ENCODE peak calls at places on chromosomes 5 and 9, in seven cellular contexts. K is brain microvascular endothelial cell, W is colonic mucosa, A is GM20000, Y is upper lobe of left lung, G is pancreas, U is fibroblast of villous mesenchyme. V is an unnamed sample.

GRCh38 chr5:42879267-42879666 is 67.6 kb upstream of the SELENOP start:
- DNase-seq in G (no peak), Y (no peak), A (no peak), U (no peak), W (peak; percentile 71), K (no peak), V (no peak)

GRCh38 chr5:58335518-58335917 is 124.4 kb downstream of the PLK2 start:
- DNase-seq in A (no peak), K (no peak), W (no peak), Y (no peak), U (peak; percentile 10), G (no peak), V (no peak)

GRCh38 chr5:135386886-135387628 is 12.0 kb downstream of the MACROH2A1 start:
- DNase-seq in W (peak; percentile 82), Y (peak; percentile 77), G (no peak), A (no peak), K (peak; percentile 89), U (peak; percentile 94), V (peak; percentile 94)

GRCh38 chr5:16897284-16897704 is 38.8 kb downstream of the MYO10 start:
- DNase-seq in W (no peak), U (peak; percentile 95), Y (no peak), A (no peak), K (peak; percentile 70), G (no peak), V (peak; percentile 60)

GRCh38 chr5:125700380-125700856 is 722.8 kb upstream of the GRAMD2B start:
- DNase-seq in A (no peak), G (no peak), W (peak; percentile 44), U (peak; percentile 58), Y (peak; percentile 22), K (no peak), V (peak; percentile 3)

GRCh38 chr5:34691326-34691725 is 35.2 kb downstream of the RAI14 start:
- DNase-seq in U (no peak), A (no peak), K (no peak), Y (no peak), W (no peak), G (no peak), V (peak; percentile 75)

GRCh38 chr9:3271581-3271980 is 254.2 kb downstream of the RFX3 start:
- DNase-seq in U (no peak), G (no peak), W (no peak), K (no peak), A (no peak), Y (no peak), V (no peak)

GRCh38 chr5:142358648-142359047 is 33.8 kb upstream of the SPRY4 start:
- DNase-seq in G (no peak), W (no peak), K (no peak), A (no peak), Y (no peak), U (no peak), V (no peak)

GRCh38 chr9:112112941-112113399 is 62.1 kb downstream of the SUSD1 start:
- DNase-seq in U (peak; percentile 7), K (peak; percentile 64), A (peak; percentile 26), W (peak; percentile 48), G (no peak), Y (peak; percentile 44), V (peak; percentile 14)
- TF ChIP-seq CTCF in U (peak; percentile 29), K (peak; percentile 57), A (peak; percentile 25), W (peak; percentile 49), G (peak; percentile 9), Y (peak; percentile 13), V (peak; percentile 49)

GRCh38 chr5:75007537-75007847 is 44.9 kb downstream of the GCNT4 start:
- DNase-seq in K (peak; percentile 45), A (no peak), G (no peak), Y (no peak), W (no peak), U (peak; percentile 87), V (peak; percentile 90)

GRCh38 chr5:75005561-75005960 is 46.8 kb downstream of the GCNT4 start:
- DNase-seq in A (no peak), Y (no peak), U (no peak), G (no peak), K (no peak), W (no peak), V (no peak)

GRCh38 chr5:75006821-75007536 is 45.4 kb downstream of the GCNT4 start:
- DNase-seq in U (no peak), Y (no peak), W (no peak), A (no peak), K (no peak), G (no peak), V (no peak)

GRCh38 chr5:75002271-75002670 is 50.1 kb downstream of the GCNT4 start:
- DNase-seq in W (no peak), A (no peak), G (no peak), K (no peak), U (no peak), Y (no peak), V (no peak)
- TF ChIP-seq CTCF in W (no peak), A (no peak), G (no peak), K (no peak), U (no peak), Y (no peak), V (no peak)

GRCh38 chr5:92687793-92688467 is 893.1 kb downstream of the NR2F1-AS1 start:
- DNase-seq in G (no peak), A (no peak), U (peak; percentile 74), W (no peak), K (peak; percentile 75), Y (no peak), V (peak; percentile 38)
- TF ChIP-seq CTCF in G (no peak), A (no peak), U (peak; percentile 66), W (no peak), K (peak; percentile 72), Y (no peak), V (peak; percentile 55)

GRCh38 chr5:57082441-57083067 is 91.3 kb upstream of the GPBP1 start:
- DNase-seq in W (no peak), G (no peak), U (peak; percentile 41), A (no peak), K (peak; percentile 5), Y (no peak), V (peak; percentile 5)
- TF ChIP-seq CTCF in W (peak; percentile 52), G (no peak), U (peak; percentile 61), A (no peak), K (peak; percentile 42), Y (no peak), V (peak; percentile 40)

DNA sequence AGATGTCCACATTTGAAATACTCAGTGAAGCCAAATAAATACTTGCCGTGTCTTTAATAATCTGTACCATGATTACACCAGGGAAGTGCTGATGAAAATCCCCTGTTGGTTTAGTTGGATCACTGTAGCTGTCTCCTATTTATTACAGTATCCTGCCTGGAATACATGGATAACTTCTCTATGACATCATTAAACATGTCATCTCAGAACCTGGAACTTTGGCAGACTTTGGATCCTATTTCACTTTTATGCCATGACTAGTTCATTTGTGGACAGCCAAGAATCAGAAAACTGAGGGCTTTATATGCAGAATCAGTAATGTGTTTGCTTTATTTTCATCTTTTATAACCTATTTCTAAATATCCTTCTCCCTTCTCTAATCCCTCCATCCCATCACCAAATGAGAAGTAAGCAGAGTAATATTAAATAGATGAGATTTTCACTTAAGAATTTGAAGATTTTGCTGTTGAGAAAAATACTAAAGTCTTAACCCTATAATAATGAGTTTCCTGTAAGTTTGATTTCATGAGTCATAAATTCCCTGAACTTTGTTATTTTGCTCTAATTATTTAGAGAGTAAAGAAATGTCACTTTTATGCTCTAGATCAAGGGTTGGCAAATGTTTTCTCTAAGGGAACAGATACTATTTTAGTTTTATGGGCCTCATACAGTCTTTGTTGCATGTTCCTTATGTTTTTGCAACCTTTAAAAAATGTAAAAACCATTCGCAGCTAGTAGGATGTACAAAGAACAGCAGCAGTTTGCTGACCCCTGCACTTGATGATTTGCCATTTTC is at the start of gene TXNDC8:
- DNase-seq in A (no peak), K (no peak), G (no peak), W (no peak), Y (no peak), U (peak; percentile 76), V (peak; percentile 46)
- TF ChIP-seq CTCF in A (no peak), K (no peak), G (no peak), W (no peak), Y (no peak), U (no peak), V (no peak)

GRCh38 chr5:112491257-112491656 is 72.2 kb upstream of the EPB41L4A start:
- DNase-seq in W (no peak), G (no peak), A (no peak), K (no peak), Y (no peak), U (no peak), V (peak; percentile 2)

GRCh38 chr5:112492291-112492690 is 73.2 kb upstream of the EPB41L4A start:
- DNase-seq in Y (peak; percentile 46), A (peak; percentile 59), U (peak; percentile 28), G (peak; percentile 64), W (no peak), K (peak; percentile 63), V (peak; percentile 53)
- TF ChIP-seq CTCF in Y (peak; percentile 49), A (peak; percentile 22), U (peak; percentile 68), G (no peak), W (peak; percentile 50), K (peak; percentile 96), V (peak; percentile 74)

GRCh38 chr5:52339285-52339684 is 448.4 kb upstream of the ITGA1 start:
- DNase-seq in Y (no peak), W (no peak), A (no peak), K (no peak), G (no peak), U (no peak), V (no peak)
- TF ChIP-seq CTCF in Y (no peak), W (no peak), A (no peak), K (no peak), G (no peak), U (no peak), V (no peak)

GRCh38 chr9:120820095-120820494 is 22.6 kb downstream of the PSMD5 start:
- DNase-seq in U (no peak), A (no peak), Y (no peak), W (no peak), G (no peak), K (no peak), V (no peak)

GRCh38 chr9:120818595-120818994 is 24.1 kb downstream of the PSMD5 start:
- DNase-seq in G (no peak), Y (no peak), K (no peak), A (no peak), U (no peak), W (no peak), V (no peak)
- TF ChIP-seq CTCF in G (no peak), Y (no peak), K (no peak), A (no peak), U (no peak), W (no peak), V (no peak)